ENCODE peak calls at places on chromosome 11, in nine cellular contexts. One of them, this sample, is unnamed.

GRCh38 chr11:99320769-99321290 is 300.1 kb downstream of the CNTN5 start:
- DNase-seq in ovary: no peak
- DNase-seq in GM23338: no peak
- DNase-seq in psoas muscle: no peak
- DNase-seq in HepG2: no peak
- DNase-seq in cardiac muscle cell: no peak
- DNase-seq in mammary epithelial cell: no peak
- DNase-seq in mesenchymal stem cell: no peak
- DNase-seq in lung: no peak
- DNase-seq in this sample: no peak

GRCh38 chr11:64342869-64343739 is 3.1 kb downstream of the CCDC88B start:
- DNase-seq in ovary: no peak
- DNase-seq in GM23338: no peak
- DNase-seq in psoas muscle: peak; percentile 73
- DNase-seq in HepG2: no peak
- DNase-seq in cardiac muscle cell: no peak
- DNase-seq in mammary epithelial cell: no peak
- DNase-seq in mesenchymal stem cell: no peak
- DNase-seq in lung: no peak
- DNase-seq in this sample: no peak

GRCh38 chr11:102551188-102551781 is 20.7 kb upstream of the MMP7 start:
- DNase-seq in ovary: no peak
- DNase-seq in GM23338: no peak
- DNase-seq in psoas muscle: no peak
- DNase-seq in HepG2: no peak
- DNase-seq in cardiac muscle cell: no peak
- DNase-seq in mammary epithelial cell: no peak
- DNase-seq in mesenchymal stem cell: no peak
- DNase-seq in lung: no peak
- DNase-seq in this sample: no peak

GRCh38 chr11:19816040-19816439 is 103.4 kb downstream of the NAV2 start:
- DNase-seq in ovary: no peak
- DNase-seq in GM23338: peak; percentile 28
- DNase-seq in psoas muscle: no peak
- DNase-seq in HepG2: no peak
- DNase-seq in cardiac muscle cell: no peak
- DNase-seq in mammary epithelial cell: no peak
- DNase-seq in mesenchymal stem cell: no peak
- DNase-seq in lung: no peak
- DNase-seq in this sample: no peak

GRCh38 chr11:26247340-26247739 is 84.6 kb upstream of the ANO3 start:
- DNase-seq in ovary: no peak
- DNase-seq in GM23338: no peak
- DNase-seq in psoas muscle: no peak
- DNase-seq in HepG2: no peak
- DNase-seq in cardiac muscle cell: peak; percentile 33
- DNase-seq in mammary epithelial cell: peak; percentile 61
- DNase-seq in mesenchymal stem cell: no peak
- DNase-seq in lung: no peak
- DNase-seq in this sample: no peak

GRCh38 chr11:69007978-69008381 is 5.1 kb downstream of the MRGPRF start:
- DNase-seq in ovary: peak; percentile 60
- DNase-seq in GM23338: no peak
- DNase-seq in psoas muscle: peak; percentile 36
- DNase-seq in HepG2: peak; percentile 27
- DNase-seq in cardiac muscle cell: peak; percentile 26
- DNase-seq in mammary epithelial cell: no peak
- DNase-seq in mesenchymal stem cell: peak; percentile 52
- DNase-seq in lung: no peak
- DNase-seq in this sample: no peak

GRCh38 chr11:7353100-7353499 is 101.4 kb downstream of the SYT9 start:
- DNase-seq in ovary: no peak
- DNase-seq in GM23338: peak; percentile 87
- DNase-seq in psoas muscle: no peak
- DNase-seq in HepG2: peak; percentile 26
- DNase-seq in cardiac muscle cell: peak; percentile 30
- DNase-seq in mammary epithelial cell: peak; percentile 24
- DNase-seq in mesenchymal stem cell: peak; percentile 5
- DNase-seq in lung: no peak
- DNase-seq in this sample: no peak

GRCh38 chr11:126080206-126080941 is 17.7 kb upstream of the CDON start:
- DNase-seq in ovary: no peak
- DNase-seq in GM23338: no peak
- DNase-seq in psoas muscle: no peak
- DNase-seq in HepG2: no peak
- DNase-seq in cardiac muscle cell: peak; percentile 30
- DNase-seq in mammary epithelial cell: no peak
- DNase-seq in mesenchymal stem cell: no peak
- DNase-seq in lung: no peak
- DNase-seq in this sample: peak; percentile 67

GRCh38 chr11:10770626-10771254 is 19.7 kb downstream of the CTR9 start:
- DNase-seq in ovary: no peak
- DNase-seq in GM23338: peak; percentile 78
- DNase-seq in psoas muscle: peak; percentile 68
- DNase-seq in HepG2: peak; percentile 33
- DNase-seq in cardiac muscle cell: peak; percentile 56
- DNase-seq in mammary epithelial cell: peak; percentile 20
- DNase-seq in mesenchymal stem cell: peak; percentile 67
- DNase-seq in lung: no peak
- DNase-seq in this sample: peak; percentile 59

GRCh38 chr11:121829159-121829643 is 286.8 kb downstream of the BLID start:
- DNase-seq in ovary: no peak
- DNase-seq in GM23338: no peak
- DNase-seq in psoas muscle: peak; percentile 52
- DNase-seq in HepG2: no peak
- DNase-seq in cardiac muscle cell: peak; percentile 97
- DNase-seq in mammary epithelial cell: peak; percentile 91
- DNase-seq in mesenchymal stem cell: peak; percentile 96
- DNase-seq in lung: no peak
- DNase-seq in this sample: no peak

DNA sequence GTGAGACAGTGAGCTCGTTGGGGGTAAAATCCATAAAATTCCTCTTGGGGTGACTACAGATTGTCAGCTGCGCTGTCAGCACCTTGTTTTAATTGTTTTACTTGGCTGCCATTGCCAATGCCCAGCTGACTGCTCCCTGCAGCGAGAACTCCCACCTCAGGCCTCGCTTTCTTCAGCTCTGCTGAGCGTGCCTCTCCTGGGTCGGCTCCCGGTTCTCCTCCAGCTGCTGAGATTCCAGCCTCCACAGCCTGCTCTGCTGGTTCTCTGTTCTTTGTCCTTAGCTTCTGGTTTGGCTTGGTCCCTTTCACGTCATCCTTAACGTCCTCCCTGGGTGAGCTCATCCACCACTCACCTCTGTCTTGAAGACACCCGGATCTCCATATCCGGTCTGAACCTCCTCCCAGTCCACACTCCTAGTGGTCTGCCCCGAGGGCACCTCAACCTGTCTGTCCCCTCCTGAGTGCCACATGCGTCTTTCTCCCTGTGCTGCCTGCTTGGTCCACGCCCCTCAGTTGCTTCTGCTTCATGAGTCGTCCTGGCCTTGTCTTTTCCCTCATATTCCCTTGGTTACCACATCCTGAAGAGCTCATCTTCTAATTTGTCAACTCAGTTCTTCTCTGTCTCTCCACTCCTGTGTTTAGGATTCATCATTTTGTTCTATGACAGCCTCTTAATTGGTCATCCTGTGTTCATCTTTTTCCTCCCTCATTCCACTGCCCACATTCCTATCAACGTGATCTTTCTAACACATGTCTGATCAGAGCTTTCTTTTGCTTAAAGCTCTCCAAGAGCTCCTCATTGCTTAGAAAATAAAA is 35.6 kb downstream of the BMAL1 start:
- DNase-seq in ovary: no peak
- DNase-seq in GM23338: no peak
- DNase-seq in psoas muscle: no peak
- DNase-seq in HepG2: no peak
- DNase-seq in cardiac muscle cell: no peak
- DNase-seq in mammary epithelial cell: peak; percentile 22
- DNase-seq in mesenchymal stem cell: no peak
- DNase-seq in lung: no peak
- DNase-seq in this sample: no peak
- H3K4me1 ChIP-seq in ovary: peaks cover 28% of the 10 kb centered on the region
- H3K4me1 ChIP-seq in GM23338: no peaks in the 10 kb centered on the region
- H3K4me1 ChIP-seq in psoas muscle: peaks cover 88% of the 10 kb centered on the region
- H3K4me1 ChIP-seq in HepG2: peaks cover 13% of the 10 kb centered on the region
- H3K4me1 ChIP-seq in cardiac muscle cell: no peaks in the 10 kb centered on the region
- H3K4me1 ChIP-seq in mammary epithelial cell: peaks cover 57% of the 10 kb centered on the region
- H3K4me1 ChIP-seq in mesenchymal stem cell: peaks cover 11% of the 10 kb centered on the region
- H3K4me1 ChIP-seq in lung: peaks cover 23% of the 10 kb centered on the region
- H3K4me1 ChIP-seq in this sample: peaks cover 66% of the 10 kb centered on the region

DNA sequence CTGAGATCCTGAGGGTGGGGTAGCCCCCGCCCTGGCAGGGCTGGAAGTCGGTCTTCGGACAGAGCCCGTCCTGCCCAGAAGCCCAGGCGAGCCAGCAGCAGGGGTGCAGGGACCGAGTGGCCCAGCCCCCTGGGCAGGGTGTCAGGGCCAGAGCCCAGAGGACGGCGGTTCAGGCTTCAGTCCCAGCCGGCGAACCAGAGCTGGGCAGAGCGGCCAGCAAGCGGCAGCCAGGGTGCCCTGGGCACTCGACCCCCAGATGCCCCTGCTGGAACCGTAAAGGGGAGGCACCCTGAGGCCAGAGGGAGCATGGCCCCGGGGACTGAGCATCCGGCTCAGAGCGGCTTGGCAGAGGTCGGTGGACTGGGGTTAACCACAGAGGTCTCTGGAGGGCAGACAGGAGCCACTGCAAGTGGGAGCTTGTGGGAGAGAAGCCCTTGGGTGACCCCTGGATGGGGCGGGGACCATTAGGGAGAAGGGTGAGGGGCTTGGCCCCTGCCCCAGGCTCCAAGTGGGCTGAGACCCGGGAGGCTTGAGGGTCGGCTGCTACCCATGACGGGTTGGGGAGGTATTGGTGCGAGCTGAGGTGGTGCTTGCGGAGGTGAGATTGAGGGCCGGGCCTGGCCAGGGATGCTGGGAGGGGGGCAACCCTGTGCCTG is 15.9 kb downstream of the LSP1 start:
- DNase-seq in ovary: no peak
- DNase-seq in GM23338: no peak
- DNase-seq in psoas muscle: peak; percentile 86
- DNase-seq in HepG2: no peak
- DNase-seq in cardiac muscle cell: no peak
- DNase-seq in mammary epithelial cell: no peak
- DNase-seq in mesenchymal stem cell: no peak
- DNase-seq in lung: no peak
- DNase-seq in this sample: no peak
- H3K27me3 ChIP-seq in ovary: no peaks in the 10 kb centered on the region
- H3K27me3 ChIP-seq in GM23338: no peaks in the 10 kb centered on the region
- H3K27me3 ChIP-seq in psoas muscle: no peaks in the 10 kb centered on the region
- H3K27me3 ChIP-seq in HepG2: peaks cover 85% of the 10 kb centered on the region
- H3K27me3 ChIP-seq in cardiac muscle cell: peaks cover 8% of the 10 kb centered on the region
- H3K27me3 ChIP-seq in mammary epithelial cell: no peaks in the 10 kb centered on the region
- H3K27me3 ChIP-seq in mesenchymal stem cell: no peaks in the 10 kb centered on the region
- H3K27me3 ChIP-seq in lung: no peaks in the 10 kb centered on the region
- H3K27me3 ChIP-seq in this sample: no peaks in the 10 kb centered on the region

DNA sequence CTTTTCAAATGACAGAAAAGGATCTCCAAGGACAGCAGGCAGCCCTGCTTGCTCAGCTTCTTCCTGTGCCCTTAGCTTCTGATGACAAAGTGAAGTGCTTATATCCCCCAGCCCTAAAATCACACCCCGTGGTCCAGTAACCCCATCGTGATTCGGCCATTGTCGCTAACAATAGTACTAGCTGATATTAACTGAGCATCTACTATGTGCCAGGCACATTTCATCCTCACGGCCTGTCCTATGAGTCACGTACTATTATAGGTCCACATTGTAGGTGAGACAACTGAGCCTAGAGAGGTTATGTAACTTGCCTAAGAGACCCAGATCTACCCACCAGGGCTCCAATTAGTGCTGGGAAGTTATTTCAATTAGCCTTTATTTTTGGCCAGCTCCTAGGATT is 6.1 kb downstream of the SCN4B start:
- DNase-seq in ovary: no peak
- DNase-seq in GM23338: no peak
- DNase-seq in psoas muscle: peak; percentile 7
- DNase-seq in HepG2: no peak
- DNase-seq in cardiac muscle cell: no peak
- DNase-seq in mammary epithelial cell: no peak
- DNase-seq in mesenchymal stem cell: no peak
- DNase-seq in lung: no peak
- DNase-seq in this sample: no peak
- H3K4me3 ChIP-seq in ovary: no peak overlapping the region
- H3K4me3 ChIP-seq in GM23338: peak overlapping the region; percentile 76
- H3K4me3 ChIP-seq in psoas muscle: no peak overlapping the region
- H3K4me3 ChIP-seq in HepG2: peak overlapping the region; percentile 60
- H3K4me3 ChIP-seq in cardiac muscle cell: no peak overlapping the region
- H3K4me3 ChIP-seq in mammary epithelial cell: no peak overlapping the region
- H3K4me3 ChIP-seq in mesenchymal stem cell: no peak overlapping the region
- H3K4me3 ChIP-seq in lung: no peak overlapping the region
- H3K4me3 ChIP-seq in this sample: no peak overlapping the region

DNA sequence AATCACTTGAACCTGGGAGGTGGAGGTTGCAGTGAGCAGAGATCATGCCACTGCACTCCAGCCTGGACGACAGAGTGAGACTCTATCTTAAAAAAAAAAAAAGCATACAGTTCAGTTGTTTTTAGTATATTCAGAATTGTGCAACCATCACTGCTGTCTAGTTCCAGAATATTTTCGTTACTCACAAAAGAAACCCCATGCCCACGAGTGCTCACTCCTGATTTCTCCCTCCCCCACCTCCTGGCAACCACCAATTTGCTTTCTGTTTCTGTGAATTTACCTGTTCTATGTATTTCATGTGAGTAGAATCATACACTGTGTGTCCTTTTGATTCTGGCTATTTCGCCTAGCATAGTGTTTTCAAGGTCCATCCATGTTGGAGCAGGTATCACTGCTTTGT is 24.8 kb downstream of the PTPRJ start:
- DNase-seq in ovary: no peak
- DNase-seq in GM23338: no peak
- DNase-seq in psoas muscle: no peak
- DNase-seq in HepG2: no peak
- DNase-seq in cardiac muscle cell: peak; percentile 67
- DNase-seq in mammary epithelial cell: no peak
- DNase-seq in mesenchymal stem cell: no peak
- DNase-seq in lung: no peak
- DNase-seq in this sample: peak; percentile 50
- H3K4me1 ChIP-seq in ovary: no peaks in the 10 kb centered on the region
- H3K4me1 ChIP-seq in GM23338: peaks cover 17% of the 10 kb centered on the region
- H3K4me1 ChIP-seq in psoas muscle: peaks cover 27% of the 10 kb centered on the region
- H3K4me1 ChIP-seq in HepG2: peaks cover 43% of the 10 kb centered on the region
- H3K4me1 ChIP-seq in cardiac muscle cell: peaks cover 47% of the 10 kb centered on the region
- H3K4me1 ChIP-seq in mammary epithelial cell: no peaks in the 10 kb centered on the region
- H3K4me1 ChIP-seq in mesenchymal stem cell: peaks cover 40% of the 10 kb centered on the region
- H3K4me1 ChIP-seq in lung: peaks cover 17% of the 10 kb centered on the region
- H3K4me1 ChIP-seq in this sample: peaks cover 64% of the 10 kb centered on the region